ENCODE peak calls at places on chromosome 12, in ten cellular contexts. One of them, this sample, is unnamed.

GRCh38 chr12:29795715-29796114 is 12.0 kb upstream of the TMTC1 start:
- DNase-seq in AG08395: no peak
- DNase-seq in kidney glomerular epithelial cell: no peak
- DNase-seq in COR-L47: no peak
- DNase-seq in NCI-H69: no peak
- DNase-seq in epithelial cell of esophagus: no peak
- DNase-seq in activated T-helper 1 cell treated with anti-CD3 and anti-CD28 coated beads, Interleukin-2, amount 50 U/mL, for 16 hours: no peak
- DNase-seq in endothelial cell: no peak
- DNase-seq in head of caudate nucleus: no peak
- DNase-seq in left kidney: no peak
- DNase-seq in this sample: no peak

GRCh38 chr12:102216086-102216691 is 18.6 kb upstream of the PMCH start:
- DNase-seq in head of caudate nucleus: no peak
- DNase-seq in NCI-H69: no peak
- DNase-seq in COR-L47: no peak
- DNase-seq in left kidney: no peak
- DNase-seq in kidney glomerular epithelial cell: no peak
- DNase-seq in endothelial cell: no peak
- DNase-seq in AG08395: peak; percentile 34
- DNase-seq in activated T-helper 1 cell treated with anti-CD3 and anti-CD28 coated beads, Interleukin-2, amount 50 U/mL, for 16 hours: no peak
- DNase-seq in epithelial cell of esophagus: peak; percentile 41
- DNase-seq in this sample: no peak

GRCh38 chr12:9741726-9742125 is 8.8 kb upstream of the CLECL1 start:
- DNase-seq in kidney glomerular epithelial cell: no peak
- DNase-seq in COR-L47: no peak
- DNase-seq in epithelial cell of esophagus: no peak
- DNase-seq in left kidney: no peak
- DNase-seq in NCI-H69: no peak
- DNase-seq in activated T-helper 1 cell treated with anti-CD3 and anti-CD28 coated beads, Interleukin-2, amount 50 U/mL, for 16 hours: peak; percentile 61
- DNase-seq in endothelial cell: no peak
- DNase-seq in AG08395: no peak
- DNase-seq in head of caudate nucleus: no peak
- DNase-seq in this sample: no peak

GRCh38 chr12:107884769-107885694 is 110.5 kb downstream of the ASCL4 start:
- DNase-seq in epithelial cell of esophagus: peak; percentile 55
- DNase-seq in COR-L47: peak; percentile 39
- DNase-seq in AG08395: peak; percentile 68
- DNase-seq in NCI-H69: peak; percentile 72
- DNase-seq in endothelial cell: peak; percentile 71
- DNase-seq in activated T-helper 1 cell treated with anti-CD3 and anti-CD28 coated beads, Interleukin-2, amount 50 U/mL, for 16 hours: no peak
- DNase-seq in head of caudate nucleus: peak; percentile 58
- DNase-seq in left kidney: peak; percentile 74
- DNase-seq in kidney glomerular epithelial cell: peak; percentile 47
- DNase-seq in this sample: peak; percentile 38

GRCh38 chr12:47304161-47304560 is 224.4 kb upstream of the AMIGO2 start:
- DNase-seq in head of caudate nucleus: no peak
- DNase-seq in kidney glomerular epithelial cell: no peak
- DNase-seq in endothelial cell: no peak
- DNase-seq in activated T-helper 1 cell treated with anti-CD3 and anti-CD28 coated beads, Interleukin-2, amount 50 U/mL, for 16 hours: no peak
- DNase-seq in NCI-H69: no peak
- DNase-seq in epithelial cell of esophagus: peak; percentile 93
- DNase-seq in left kidney: no peak
- DNase-seq in AG08395: no peak
- DNase-seq in COR-L47: no peak
- DNase-seq in this sample: no peak

GRCh38 chr12:89559753-89560152 is 33.9 kb upstream of the POC1B start:
- DNase-seq in COR-L47: no peak
- DNase-seq in left kidney: no peak
- DNase-seq in endothelial cell: no peak
- DNase-seq in AG08395: no peak
- DNase-seq in kidney glomerular epithelial cell: no peak
- DNase-seq in NCI-H69: no peak
- DNase-seq in activated T-helper 1 cell treated with anti-CD3 and anti-CD28 coated beads, Interleukin-2, amount 50 U/mL, for 16 hours: no peak
- DNase-seq in head of caudate nucleus: no peak
- DNase-seq in epithelial cell of esophagus: no peak
- DNase-seq in this sample: no peak

GRCh38 chr12:63040526-63041220 is 105.7 kb upstream of the PPM1H start:
- DNase-seq in kidney glomerular epithelial cell: no peak
- DNase-seq in epithelial cell of esophagus: no peak
- DNase-seq in endothelial cell: no peak
- DNase-seq in head of caudate nucleus: no peak
- DNase-seq in left kidney: no peak
- DNase-seq in AG08395: no peak
- DNase-seq in COR-L47: no peak
- DNase-seq in activated T-helper 1 cell treated with anti-CD3 and anti-CD28 coated beads, Interleukin-2, amount 50 U/mL, for 16 hours: no peak
- DNase-seq in NCI-H69: no peak
- DNase-seq in this sample: no peak

GRCh38 chr12:58818546-58818945 is 101.8 kb downstream of the LRIG3 start:
- DNase-seq in epithelial cell of esophagus: peak; percentile 25
- DNase-seq in COR-L47: no peak
- DNase-seq in head of caudate nucleus: no peak
- DNase-seq in activated T-helper 1 cell treated with anti-CD3 and anti-CD28 coated beads, Interleukin-2, amount 50 U/mL, for 16 hours: no peak
- DNase-seq in NCI-H69: no peak
- DNase-seq in AG08395: no peak
- DNase-seq in left kidney: no peak
- DNase-seq in endothelial cell: no peak
- DNase-seq in kidney glomerular epithelial cell: no peak
- DNase-seq in this sample: no peak

GRCh38 chr12:108642269-108642870 is 8.7 kb upstream of the SELPLG start:
- DNase-seq in left kidney: peak; percentile 38
- DNase-seq in AG08395: no peak
- DNase-seq in activated T-helper 1 cell treated with anti-CD3 and anti-CD28 coated beads, Interleukin-2, amount 50 U/mL, for 16 hours: no peak
- DNase-seq in epithelial cell of esophagus: no peak
- DNase-seq in NCI-H69: no peak
- DNase-seq in COR-L47: no peak
- DNase-seq in head of caudate nucleus: no peak
- DNase-seq in kidney glomerular epithelial cell: no peak
- DNase-seq in endothelial cell: no peak
- DNase-seq in this sample: no peak

GRCh38 chr12:92055877-92056276 is 89.8 kb downstream of the BTG1 start:
- DNase-seq in COR-L47: no peak
- DNase-seq in left kidney: no peak
- DNase-seq in epithelial cell of esophagus: peak; percentile 94
- DNase-seq in endothelial cell: no peak
- DNase-seq in head of caudate nucleus: no peak
- DNase-seq in AG08395: no peak
- DNase-seq in activated T-helper 1 cell treated with anti-CD3 and anti-CD28 coated beads, Interleukin-2, amount 50 U/mL, for 16 hours: peak; percentile 27
- DNase-seq in NCI-H69: peak; percentile 60
- DNase-seq in kidney glomerular epithelial cell: no peak
- DNase-seq in this sample: no peak

GRCh38 chr12:65868878-65869277 is 44.6 kb downstream of the HMGA2 start:
- DNase-seq in NCI-H69: no peak
- DNase-seq in AG08395: no peak
- DNase-seq in head of caudate nucleus: no peak
- DNase-seq in COR-L47: no peak
- DNase-seq in endothelial cell: no peak
- DNase-seq in left kidney: no peak
- DNase-seq in activated T-helper 1 cell treated with anti-CD3 and anti-CD28 coated beads, Interleukin-2, amount 50 U/mL, for 16 hours: no peak
- DNase-seq in kidney glomerular epithelial cell: no peak
- DNase-seq in epithelial cell of esophagus: no peak
- DNase-seq in this sample: no peak

GRCh38 chr12:93818488-93819047 is 141.4 kb downstream of the CRADD start:
- DNase-seq in activated T-helper 1 cell treated with anti-CD3 and anti-CD28 coated beads, Interleukin-2, amount 50 U/mL, for 16 hours: no peak
- DNase-seq in endothelial cell: no peak
- DNase-seq in epithelial cell of esophagus: no peak
- DNase-seq in kidney glomerular epithelial cell: no peak
- DNase-seq in COR-L47: no peak
- DNase-seq in NCI-H69: peak; percentile 45
- DNase-seq in head of caudate nucleus: no peak
- DNase-seq in left kidney: peak; percentile 83
- DNase-seq in AG08395: no peak
- DNase-seq in this sample: no peak

GRCh38 chr12:123973552-123974341 is 732 bp downstream of the ZNF664 start:
- DNase-seq in endothelial cell: peak; percentile 56
- DNase-seq in kidney glomerular epithelial cell: no peak
- DNase-seq in AG08395: no peak
- DNase-seq in head of caudate nucleus: peak; percentile 41
- DNase-seq in epithelial cell of esophagus: peak; percentile 28
- DNase-seq in NCI-H69: peak; percentile 76
- DNase-seq in COR-L47: peak; percentile 42
- DNase-seq in left kidney: peak; percentile 74
- DNase-seq in activated T-helper 1 cell treated with anti-CD3 and anti-CD28 coated beads, Interleukin-2, amount 50 U/mL, for 16 hours: peak; percentile 4
- DNase-seq in this sample: peak; percentile 64

GRCh38 chr12:130938186-130938585 is 15.5 kb upstream of the ADGRD1 start:
- DNase-seq in COR-L47: no peak
- DNase-seq in head of caudate nucleus: no peak
- DNase-seq in AG08395: no peak
- DNase-seq in kidney glomerular epithelial cell: no peak
- DNase-seq in activated T-helper 1 cell treated with anti-CD3 and anti-CD28 coated beads, Interleukin-2, amount 50 U/mL, for 16 hours: no peak
- DNase-seq in left kidney: no peak
- DNase-seq in epithelial cell of esophagus: no peak
- DNase-seq in endothelial cell: no peak
- DNase-seq in NCI-H69: no peak
- DNase-seq in this sample: no peak

GRCh38 chr12:41802803-41803202 is 341.9 kb downstream of the GXYLT1 start:
- DNase-seq in endothelial cell: no peak
- DNase-seq in left kidney: no peak
- DNase-seq in COR-L47: no peak
- DNase-seq in head of caudate nucleus: no peak
- DNase-seq in AG08395: no peak
- DNase-seq in epithelial cell of esophagus: no peak
- DNase-seq in kidney glomerular epithelial cell: no peak
- DNase-seq in activated T-helper 1 cell treated with anti-CD3 and anti-CD28 coated beads, Interleukin-2, amount 50 U/mL, for 16 hours: no peak
- DNase-seq in NCI-H69: no peak
- DNase-seq in this sample: no peak

GRCh38 chr12:3885179-3886094 is 12.2 kb upstream of the PARP11 start:
- DNase-seq in head of caudate nucleus: no peak
- DNase-seq in epithelial cell of esophagus: peak; percentile 48
- DNase-seq in NCI-H69: peak; percentile 43
- DNase-seq in kidney glomerular epithelial cell: peak; percentile 65
- DNase-seq in endothelial cell: peak; percentile 27
- DNase-seq in activated T-helper 1 cell treated with anti-CD3 and anti-CD28 coated beads, Interleukin-2, amount 50 U/mL, for 16 hours: peak; percentile 7
- DNase-seq in AG08395: peak; percentile 29
- DNase-seq in left kidney: peak; percentile 79
- DNase-seq in COR-L47: no peak
- DNase-seq in this sample: peak; percentile 24

GRCh38 chr12:47577213-47577612 is 128.6 kb downstream of the RPAP3 start:
- DNase-seq in epithelial cell of esophagus: no peak
- DNase-seq in endothelial cell: no peak
- DNase-seq in kidney glomerular epithelial cell: no peak
- DNase-seq in COR-L47: peak; percentile 78
- DNase-seq in NCI-H69: peak; percentile 97
- DNase-seq in AG08395: no peak
- DNase-seq in head of caudate nucleus: no peak
- DNase-seq in left kidney: peak; percentile 9
- DNase-seq in activated T-helper 1 cell treated with anti-CD3 and anti-CD28 coated beads, Interleukin-2, amount 50 U/mL, for 16 hours: no peak
- DNase-seq in this sample: peak; percentile 62

GRCh38 chr12:57522887-57523705 is 472 bp downstream of the MBD6 start:
- DNase-seq in activated T-helper 1 cell treated with anti-CD3 and anti-CD28 coated beads, Interleukin-2, amount 50 U/mL, for 16 hours: peak; percentile 39
- DNase-seq in NCI-H69: peak; percentile 83
- DNase-seq in kidney glomerular epithelial cell: no peak
- DNase-seq in AG08395: no peak
- DNase-seq in endothelial cell: peak; percentile 49
- DNase-seq in head of caudate nucleus: peak; percentile 49
- DNase-seq in COR-L47: peak; percentile 19
- DNase-seq in left kidney: peak; percentile 93
- DNase-seq in epithelial cell of esophagus: peak; percentile 40
- DNase-seq in this sample: peak; percentile 57

GRCh38 chr12:47307680-47308399 is 228.1 kb upstream of the AMIGO2 start:
- DNase-seq in left kidney: peak; percentile 65
- DNase-seq in activated T-helper 1 cell treated with anti-CD3 and anti-CD28 coated beads, Interleukin-2, amount 50 U/mL, for 16 hours: no peak
- DNase-seq in head of caudate nucleus: no peak
- DNase-seq in NCI-H69: peak; percentile 87
- DNase-seq in COR-L47: peak; percentile 39
- DNase-seq in AG08395: peak; percentile 54
- DNase-seq in kidney glomerular epithelial cell: peak; percentile 68
- DNase-seq in endothelial cell: peak; percentile 26
- DNase-seq in epithelial cell of esophagus: peak; percentile 80
- DNase-seq in this sample: peak; percentile 46

GRCh38 chr12:67388331-67389163 is 119.4 kb downstream of the CAND1 start:
- DNase-seq in AG08395: no peak
- DNase-seq in head of caudate nucleus: no peak
- DNase-seq in kidney glomerular epithelial cell: peak; percentile 57
- DNase-seq in endothelial cell: peak; percentile 16
- DNase-seq in activated T-helper 1 cell treated with anti-CD3 and anti-CD28 coated beads, Interleukin-2, amount 50 U/mL, for 16 hours: no peak
- DNase-seq in COR-L47: no peak
- DNase-seq in epithelial cell of esophagus: peak; percentile 15
- DNase-seq in NCI-H69: peak; percentile 55
- DNase-seq in left kidney: peak; percentile 89
- DNase-seq in this sample: peak; percentile 10

GRCh38 chr12:112124918-112125249 is 476 bp upstream of the TRAFD1 start:
- DNase-seq in activated T-helper 1 cell treated with anti-CD3 and anti-CD28 coated beads, Interleukin-2, amount 50 U/mL, for 16 hours: no peak
- DNase-seq in COR-L47: no peak
- DNase-seq in head of caudate nucleus: peak; percentile 1
- DNase-seq in epithelial cell of esophagus: no peak
- DNase-seq in AG08395: no peak
- DNase-seq in kidney glomerular epithelial cell: no peak
- DNase-seq in endothelial cell: no peak
- DNase-seq in left kidney: no peak
- DNase-seq in NCI-H69: no peak
- DNase-seq in this sample: no peak

GRCh38 chr12:130615906-130616305 is 100.2 kb downstream of the RIMBP2 start:
- DNase-seq in AG08395: no peak
- DNase-seq in NCI-H69: no peak
- DNase-seq in endothelial cell: no peak
- DNase-seq in COR-L47: no peak
- DNase-seq in head of caudate nucleus: no peak
- DNase-seq in left kidney: peak; percentile 65
- DNase-seq in activated T-helper 1 cell treated with anti-CD3 and anti-CD28 coated beads, Interleukin-2, amount 50 U/mL, for 16 hours: no peak
- DNase-seq in kidney glomerular epithelial cell: no peak
- DNase-seq in epithelial cell of esophagus: no peak
- DNase-seq in this sample: no peak

GRCh38 chr12:27778206-27778605 is 1.8 kb upstream of the KLHL42 start:
- DNase-seq in left kidney: no peak
- DNase-seq in endothelial cell: no peak
- DNase-seq in activated T-helper 1 cell treated with anti-CD3 and anti-CD28 coated beads, Interleukin-2, amount 50 U/mL, for 16 hours: no peak
- DNase-seq in head of caudate nucleus: no peak
- DNase-seq in COR-L47: no peak
- DNase-seq in AG08395: no peak
- DNase-seq in NCI-H69: no peak
- DNase-seq in kidney glomerular epithelial cell: no peak
- DNase-seq in epithelial cell of esophagus: no peak
- DNase-seq in this sample: no peak

GRCh38 chr12:4056910-4057845 is 184.0 kb upstream of the PARP11 start:
- DNase-seq in epithelial cell of esophagus: no peak
- DNase-seq in endothelial cell: no peak
- DNase-seq in NCI-H69: no peak
- DNase-seq in head of caudate nucleus: no peak
- DNase-seq in AG08395: no peak
- DNase-seq in left kidney: no peak
- DNase-seq in kidney glomerular epithelial cell: no peak
- DNase-seq in activated T-helper 1 cell treated with anti-CD3 and anti-CD28 coated beads, Interleukin-2, amount 50 U/mL, for 16 hours: no peak
- DNase-seq in COR-L47: no peak
- DNase-seq in this sample: no peak

GRCh38 chr12:47270782-47271664 is 191.3 kb upstream of the AMIGO2 start:
- DNase-seq in left kidney: no peak
- DNase-seq in kidney glomerular epithelial cell: peak; percentile 99
- DNase-seq in activated T-helper 1 cell treated with anti-CD3 and anti-CD28 coated beads, Interleukin-2, amount 50 U/mL, for 16 hours: no peak
- DNase-seq in epithelial cell of esophagus: peak; percentile 96
- DNase-seq in AG08395: peak; percentile 61
- DNase-seq in NCI-H69: no peak
- DNase-seq in COR-L47: no peak
- DNase-seq in endothelial cell: no peak
- DNase-seq in head of caudate nucleus: no peak
- DNase-seq in this sample: no peak

GRCh38 chr12:24861751-24862575 is 86.9 kb downstream of the BCAT1 start:
- DNase-seq in NCI-H69: no peak
- DNase-seq in activated T-helper 1 cell treated with anti-CD3 and anti-CD28 coated beads, Interleukin-2, amount 50 U/mL, for 16 hours: no peak
- DNase-seq in endothelial cell: no peak
- DNase-seq in left kidney: no peak
- DNase-seq in COR-L47: no peak
- DNase-seq in AG08395: no peak
- DNase-seq in head of caudate nucleus: no peak
- DNase-seq in epithelial cell of esophagus: no peak
- DNase-seq in kidney glomerular epithelial cell: peak; percentile 41
- DNase-seq in this sample: no peak

GRCh38 chr12:6337958-6338406 is 3.9 kb downstream of the TNFRSF1A start:
- DNase-seq in endothelial cell: no peak
- DNase-seq in left kidney: no peak
- DNase-seq in kidney glomerular epithelial cell: peak; percentile 13
- DNase-seq in NCI-H69: no peak
- DNase-seq in head of caudate nucleus: no peak
- DNase-seq in AG08395: peak; percentile 23
- DNase-seq in COR-L47: no peak
- DNase-seq in epithelial cell of esophagus: no peak
- DNase-seq in activated T-helper 1 cell treated with anti-CD3 and anti-CD28 coated beads, Interleukin-2, amount 50 U/mL, for 16 hours: no peak
- DNase-seq in this sample: no peak

GRCh38 chr12:74537126-74537706 is 419 bp upstream of the ATXN7L3B start:
- DNase-seq in AG08395: peak; percentile 47
- DNase-seq in head of caudate nucleus: no peak
- DNase-seq in COR-L47: peak; percentile 53
- DNase-seq in epithelial cell of esophagus: peak; percentile 59
- DNase-seq in kidney glomerular epithelial cell: peak; percentile 81
- DNase-seq in NCI-H69: peak; percentile 66
- DNase-seq in activated T-helper 1 cell treated with anti-CD3 and anti-CD28 coated beads, Interleukin-2, amount 50 U/mL, for 16 hours: no peak
- DNase-seq in left kidney: peak; percentile 72
- DNase-seq in endothelial cell: no peak
- DNase-seq in this sample: peak; percentile 69

This sample was measured in NCI-H146.